ENCODE peak calls at places on chromosomes 13 and 19, in eight cellular contexts. One of them, this sample, is unnamed.

GRCh38 chr19:28289294-28290063 is 923.5 kb downstream of the UQCRFS1 start:
- DNase-seq in ovary: no peak
- DNase-seq in endothelial cell of umbilical vein: peak; percentile 37
- DNase-seq in neuronal stem cell: no peak
- DNase-seq in tibial artery: no peak
- DNase-seq in aorta: no peak
- DNase-seq in astrocyte: peak; percentile 73
- DNase-seq in adrenal gland: no peak
- DNase-seq in this sample: no peak

GRCh38 chr19:6042776-6043726 is 65.1 kb upstream of the RANBP3 start:
- DNase-seq in ovary: no peak
- DNase-seq in endothelial cell of umbilical vein: no peak
- DNase-seq in neuronal stem cell: no peak
- DNase-seq in tibial artery: no peak
- DNase-seq in aorta: no peak
- DNase-seq in astrocyte: no peak
- DNase-seq in adrenal gland: peak; percentile 35
- DNase-seq in this sample: no peak

GRCh38 chr13:41568990-41569387 is 111.6 kb downstream of the RGCC start:
- DNase-seq in ovary: no peak
- DNase-seq in endothelial cell of umbilical vein: peak; percentile 52
- DNase-seq in neuronal stem cell: no peak
- DNase-seq in tibial artery: no peak
- DNase-seq in aorta: no peak
- DNase-seq in astrocyte: peak; percentile 79
- DNase-seq in adrenal gland: no peak
- DNase-seq in this sample: no peak

GRCh38 chr13:105936816-105937215 is 598.6 kb downstream of the EFNB2 start:
- DNase-seq in ovary: no peak
- DNase-seq in endothelial cell of umbilical vein: no peak
- DNase-seq in neuronal stem cell: no peak
- DNase-seq in tibial artery: no peak
- DNase-seq in aorta: no peak
- DNase-seq in astrocyte: peak; percentile 21
- DNase-seq in adrenal gland: no peak
- DNase-seq in this sample: no peak

GRCh38 chr13:37429976-37430375 is 168.6 kb downstream of the POSTN start:
- DNase-seq in ovary: no peak
- DNase-seq in endothelial cell of umbilical vein: no peak
- DNase-seq in neuronal stem cell: no peak
- DNase-seq in tibial artery: no peak
- DNase-seq in aorta: no peak
- DNase-seq in astrocyte: peak; percentile 82
- DNase-seq in adrenal gland: no peak
- DNase-seq in this sample: peak; percentile 65

GRCh38 chr13:49620170-49620621 is 8.1 kb upstream of the ARL11 start:
- DNase-seq in ovary: peak; percentile 27
- DNase-seq in endothelial cell of umbilical vein: no peak
- DNase-seq in neuronal stem cell: no peak
- DNase-seq in tibial artery: no peak
- DNase-seq in aorta: no peak
- DNase-seq in astrocyte: no peak
- DNase-seq in adrenal gland: no peak
- DNase-seq in this sample: no peak

GRCh38 chr13:104645786-104646185 is 1579.6 kb upstream of the SLC10A2 start:
- DNase-seq in ovary: no peak
- DNase-seq in endothelial cell of umbilical vein: no peak
- DNase-seq in neuronal stem cell: no peak
- DNase-seq in tibial artery: no peak
- DNase-seq in aorta: no peak
- DNase-seq in astrocyte: no peak
- DNase-seq in adrenal gland: no peak
- DNase-seq in this sample: no peak

GRCh38 chr13:96474158-96474606 is 384.3 kb downstream of the HS6ST3 start:
- DNase-seq in ovary: no peak
- DNase-seq in endothelial cell of umbilical vein: no peak
- DNase-seq in neuronal stem cell: no peak
- DNase-seq in tibial artery: no peak
- DNase-seq in aorta: no peak
- DNase-seq in astrocyte: no peak
- DNase-seq in adrenal gland: no peak
- DNase-seq in this sample: no peak

GRCh38 chr19:3233831-3234230 is 9.4 kb downstream of the CELF5 start:
- DNase-seq in ovary: no peak
- DNase-seq in endothelial cell of umbilical vein: no peak
- DNase-seq in neuronal stem cell: no peak
- DNase-seq in tibial artery: no peak
- DNase-seq in aorta: no peak
- DNase-seq in astrocyte: no peak
- DNase-seq in adrenal gland: no peak
- DNase-seq in this sample: no peak

GRCh38 chr13:58254961-58255360 is 623.4 kb downstream of the PCDH17 start:
- DNase-seq in ovary: no peak
- DNase-seq in endothelial cell of umbilical vein: no peak
- DNase-seq in neuronal stem cell: peak; percentile 57
- DNase-seq in tibial artery: no peak
- DNase-seq in aorta: no peak
- DNase-seq in astrocyte: no peak
- DNase-seq in adrenal gland: no peak
- DNase-seq in this sample: no peak

GRCh38 chr13:111604087-111604486 is 283.6 kb downstream of the TEX29 start:
- DNase-seq in ovary: no peak
- DNase-seq in endothelial cell of umbilical vein: no peak
- DNase-seq in neuronal stem cell: no peak
- DNase-seq in tibial artery: no peak
- DNase-seq in aorta: peak; percentile 59
- DNase-seq in astrocyte: no peak
- DNase-seq in adrenal gland: no peak
- DNase-seq in this sample: no peak

GRCh38 chr19:1247747-1248453 is 483 bp upstream of the MIDN start:
- DNase-seq in ovary: peak; percentile 85
- DNase-seq in endothelial cell of umbilical vein: peak; percentile 90
- DNase-seq in neuronal stem cell: no peak
- DNase-seq in tibial artery: peak; percentile 91
- DNase-seq in aorta: peak; percentile 94
- DNase-seq in astrocyte: peak; percentile 56
- DNase-seq in adrenal gland: peak; percentile 94
- DNase-seq in this sample: peak; percentile 42

GRCh38 chr19:36030264-36031148 is 2.2 kb downstream of the CLIP3 start:
- DNase-seq in ovary: no peak
- DNase-seq in endothelial cell of umbilical vein: no peak
- DNase-seq in neuronal stem cell: no peak
- DNase-seq in tibial artery: no peak
- DNase-seq in aorta: no peak
- DNase-seq in astrocyte: no peak
- DNase-seq in adrenal gland: no peak
- DNase-seq in this sample: no peak

GRCh38 chr13:111328803-111329410 is 8.5 kb downstream of the TEX29 start:
- DNase-seq in ovary: peak; percentile 5
- DNase-seq in endothelial cell of umbilical vein: no peak
- DNase-seq in neuronal stem cell: no peak
- DNase-seq in tibial artery: peak; percentile 53
- DNase-seq in aorta: no peak
- DNase-seq in astrocyte: no peak
- DNase-seq in adrenal gland: peak; percentile 23
- DNase-seq in this sample: no peak

GRCh38 chr13:30158774-30159445 is 148.4 kb downstream of the KATNAL1 start:
- DNase-seq in ovary: no peak
- DNase-seq in endothelial cell of umbilical vein: no peak
- DNase-seq in neuronal stem cell: no peak
- DNase-seq in tibial artery: no peak
- DNase-seq in aorta: no peak
- DNase-seq in astrocyte: peak; percentile 84
- DNase-seq in adrenal gland: no peak
- DNase-seq in this sample: peak; percentile 65

GRCh38 chr19:12720851-12721655 is 2.7 kb downstream of the TNPO2 start:
- DNase-seq in ovary: peak; percentile 64
- DNase-seq in endothelial cell of umbilical vein: no peak
- DNase-seq in neuronal stem cell: no peak
- DNase-seq in tibial artery: no peak
- DNase-seq in aorta: peak; percentile 78
- DNase-seq in astrocyte: peak; percentile 14
- DNase-seq in adrenal gland: no peak
- DNase-seq in this sample: no peak

GRCh38 chr19:36051637-36052036 is 2.4 kb downstream of the THAP8 start:
- DNase-seq in ovary: no peak
- DNase-seq in endothelial cell of umbilical vein: no peak
- DNase-seq in neuronal stem cell: no peak
- DNase-seq in tibial artery: no peak
- DNase-seq in aorta: no peak
- DNase-seq in astrocyte: no peak
- DNase-seq in adrenal gland: no peak
- DNase-seq in this sample: no peak

DNA sequence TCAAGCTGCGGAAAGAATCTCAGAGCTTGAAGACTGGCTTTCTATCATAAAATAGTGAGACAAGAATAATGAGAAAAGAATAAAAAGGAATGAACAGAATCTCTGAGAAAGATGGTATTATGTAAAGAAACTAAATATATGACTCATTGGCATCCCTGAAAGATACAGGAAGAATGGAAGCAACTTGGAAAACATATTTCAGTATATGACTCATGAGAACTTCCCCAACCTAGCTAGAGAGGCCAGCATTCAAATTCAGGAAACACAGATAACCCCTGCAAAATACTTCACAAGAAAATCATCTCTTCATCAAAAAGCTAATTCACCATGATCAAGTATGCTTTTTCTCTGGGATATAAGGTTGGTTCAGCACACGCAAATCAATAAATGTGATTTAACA is 2318.0 kb downstream of the PCDH9 start:
- DNase-seq in ovary: no peak
- DNase-seq in endothelial cell of umbilical vein: peak; percentile 67
- DNase-seq in neuronal stem cell: no peak
- DNase-seq in tibial artery: no peak
- DNase-seq in aorta: no peak
- DNase-seq in astrocyte: peak; percentile 84
- DNase-seq in adrenal gland: no peak
- DNase-seq in this sample: peak; percentile 55
- H3K27ac ChIP-seq in ovary: no peak overlapping the region
- H3K27ac ChIP-seq in endothelial cell of umbilical vein: peak overlapping the region; percentile 66
- H3K27ac ChIP-seq in neuronal stem cell: no peak overlapping the region
- H3K27ac ChIP-seq in tibial artery: no peak overlapping the region
- H3K27ac ChIP-seq in aorta: no peak overlapping the region
- H3K27ac ChIP-seq in astrocyte: peak overlapping the region; percentile 47
- H3K27ac ChIP-seq in adrenal gland: no peak overlapping the region
- H3K27ac ChIP-seq in this sample: peak overlapping the region; percentile 32

GRCh38 chr19:40553885-40554857 is 22.5 kb upstream of the SHKBP1 start:
- DNase-seq in ovary: no peak
- DNase-seq in endothelial cell of umbilical vein: no peak
- DNase-seq in neuronal stem cell: no peak
- DNase-seq in tibial artery: no peak
- DNase-seq in aorta: no peak
- DNase-seq in astrocyte: no peak
- DNase-seq in adrenal gland: no peak
- DNase-seq in this sample: no peak

GRCh38 chr19:40555978-40556689 is 20.5 kb upstream of the SHKBP1 start:
- DNase-seq in ovary: no peak
- DNase-seq in endothelial cell of umbilical vein: no peak
- DNase-seq in neuronal stem cell: no peak
- DNase-seq in tibial artery: no peak
- DNase-seq in aorta: no peak
- DNase-seq in astrocyte: no peak
- DNase-seq in adrenal gland: no peak
- DNase-seq in this sample: no peak

GRCh38 chr19:40549007-40549708 is 27.5 kb upstream of the SHKBP1 start:
- DNase-seq in ovary: peak; percentile 59
- DNase-seq in endothelial cell of umbilical vein: peak; percentile 42
- DNase-seq in neuronal stem cell: peak; percentile 81
- DNase-seq in tibial artery: no peak
- DNase-seq in aorta: peak; percentile 88
- DNase-seq in astrocyte: peak; percentile 27
- DNase-seq in adrenal gland: no peak
- DNase-seq in this sample: peak; percentile 14

GRCh38 chr19:40550951-40551350 is 25.7 kb upstream of the SHKBP1 start:
- DNase-seq in ovary: no peak
- DNase-seq in endothelial cell of umbilical vein: no peak
- DNase-seq in neuronal stem cell: no peak
- DNase-seq in tibial artery: no peak
- DNase-seq in aorta: no peak
- DNase-seq in astrocyte: no peak
- DNase-seq in adrenal gland: no peak
- DNase-seq in this sample: no peak

DNA sequence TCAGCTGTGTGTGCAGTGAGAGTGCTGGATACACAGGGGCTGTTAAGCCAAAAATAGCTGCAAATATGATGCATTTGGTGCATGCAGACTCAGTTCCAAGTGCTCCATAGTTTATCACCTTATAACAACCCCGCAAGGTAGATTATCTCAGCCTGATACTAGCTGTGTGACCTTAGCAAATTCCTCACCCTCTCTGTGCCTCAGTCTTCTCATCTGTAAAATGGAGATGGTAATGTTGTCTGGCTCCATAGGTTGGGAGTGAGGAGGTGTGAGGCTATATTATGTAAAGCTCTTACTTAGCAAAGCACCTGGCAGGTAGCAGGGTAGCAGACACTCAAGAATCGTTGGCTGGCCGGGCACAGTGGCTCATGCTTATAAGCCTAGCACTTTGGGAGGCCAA is 23.8 kb upstream of the SHKBP1 start:
- DNase-seq in ovary: no peak
- DNase-seq in endothelial cell of umbilical vein: no peak
- DNase-seq in neuronal stem cell: no peak
- DNase-seq in tibial artery: no peak
- DNase-seq in aorta: no peak
- DNase-seq in astrocyte: no peak
- DNase-seq in adrenal gland: no peak
- DNase-seq in this sample: no peak
- H3K27me3 ChIP-seq in ovary: no peaks in the 10 kb centered on the region
- H3K27me3 ChIP-seq in endothelial cell of umbilical vein: peaks cover 28% of the 10 kb centered on the region
- H3K27me3 ChIP-seq in neuronal stem cell: peaks cover 8% of the 10 kb centered on the region
- H3K27me3 ChIP-seq in tibial artery: no peaks in the 10 kb centered on the region
- H3K27me3 ChIP-seq in aorta: no peaks in the 10 kb centered on the region
- H3K27me3 ChIP-seq in astrocyte: peaks cover 24% of the 10 kb centered on the region
- H3K27me3 ChIP-seq in adrenal gland: peaks cover 5% of the 10 kb centered on the region
- H3K27me3 ChIP-seq in this sample: peaks cover 34% of the 10 kb centered on the region

GRCh38 chr13:43664700-43665191 is 122.0 kb downstream of the ENOX1 start:
- DNase-seq in ovary: peak; percentile 23
- DNase-seq in endothelial cell of umbilical vein: peak; percentile 5
- DNase-seq in neuronal stem cell: no peak
- DNase-seq in tibial artery: no peak
- DNase-seq in aorta: no peak
- DNase-seq in astrocyte: peak; percentile 57
- DNase-seq in adrenal gland: peak; percentile 61
- DNase-seq in this sample: peak; percentile 55
- H3K27ac ChIP-seq in ovary: no peak overlapping the region
- H3K27ac ChIP-seq in endothelial cell of umbilical vein: no peak overlapping the region
- H3K27ac ChIP-seq in neuronal stem cell: no peak overlapping the region
- H3K27ac ChIP-seq in tibial artery: no peak overlapping the region
- H3K27ac ChIP-seq in aorta: peak overlapping the region; percentile 68
- H3K27ac ChIP-seq in astrocyte: no peak overlapping the region
- H3K27ac ChIP-seq in adrenal gland: no peak overlapping the region
- H3K27ac ChIP-seq in this sample: peak overlapping the region; percentile 18

DNA sequence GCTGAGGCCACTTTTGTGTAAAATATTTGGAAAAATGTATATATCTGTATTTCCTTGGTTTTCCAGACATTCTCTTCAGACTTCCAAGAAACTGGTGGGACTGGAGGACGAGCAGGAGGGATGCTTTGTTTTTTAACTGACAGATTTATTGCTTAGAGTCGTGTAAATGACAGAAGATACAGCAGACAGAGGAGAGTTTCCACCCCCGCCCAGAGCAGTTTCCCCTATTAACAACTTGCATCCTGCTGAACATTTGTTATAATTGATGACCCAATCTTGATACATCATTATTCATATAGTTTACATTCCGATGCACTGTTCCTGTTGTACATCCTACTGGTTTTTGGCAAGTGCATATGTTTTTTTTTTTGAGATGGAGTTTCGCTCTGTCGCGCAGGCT is 7.1 kb upstream of the DOCK6 start:
- DNase-seq in ovary: no peak
- DNase-seq in endothelial cell of umbilical vein: peak; percentile 93
- DNase-seq in neuronal stem cell: no peak
- DNase-seq in tibial artery: no peak
- DNase-seq in aorta: no peak
- DNase-seq in astrocyte: peak; percentile 50
- DNase-seq in adrenal gland: no peak
- DNase-seq in this sample: no peak
- H3K27me3 ChIP-seq in ovary: no peaks in the 10 kb centered on the region
- H3K27me3 ChIP-seq in endothelial cell of umbilical vein: no peaks in the 10 kb centered on the region
- H3K27me3 ChIP-seq in neuronal stem cell: no peaks in the 10 kb centered on the region
- H3K27me3 ChIP-seq in tibial artery: no peaks in the 10 kb centered on the region
- H3K27me3 ChIP-seq in aorta: no peaks in the 10 kb centered on the region
- H3K27me3 ChIP-seq in astrocyte: no peaks in the 10 kb centered on the region
- H3K27me3 ChIP-seq in adrenal gland: no peaks in the 10 kb centered on the region
- H3K27me3 ChIP-seq in this sample: no peaks in the 10 kb centered on the region

This sample was measured in brain microvascular endothelial cell.